ENCODE peak calls at places on chromosomes 5 and 9, in ten cellular contexts. E is astrocyte of the cerebellum; K is GM23338; W is GM13977; R is CD8-positive, alpha-beta T cell; S is keratinocyte; Y is left ventricle myocardium inferior; L is GM06990; Q is IMR-90; D is foreskin fibroblast. X is an unnamed sample.

GRCh38 chr5:168477060-168477459 is 9.2 kb upstream of the RARS1 start:
- DNase-seq in E (peak), K (peak), W (no peak), R (no peak), S (no peak), Y (no peak), L (no peak), Q (peak), D (peak), X (no peak)

GRCh38 chr5:150320048-150320555 is 17.4 kb upstream of the ARSI start:
- DNase-seq in E (peak), K (no peak), W (no peak), R (no peak), S (peak), Y (peak), L (no peak), Q (peak), D (peak), X (no peak)

GRCh38 chr5:77945874-77946273 is 169.7 kb upstream of the TBCA start:
- DNase-seq in E (no peak), K (no peak), W (no peak), R (no peak), S (no peak), Y (no peak), L (no peak), Q (no peak), D (peak), X (no peak)

GRCh38 chr5:127930311-127930710 is 153.3 kb upstream of the SLC12A2 start:
- DNase-seq in E (peak), K (no peak), W (no peak), R (no peak), S (no peak), Y (no peak), L (no peak), Q (peak), D (peak), X (no peak)

GRCh38 chr5:128493657-128494329 is 44.3 kb downstream of the FBN2 start:
- DNase-seq in E (no peak), K (peak), W (no peak), R (no peak), S (no peak), Y (no peak), L (no peak), Q (peak), D (no peak), X (no peak)

GRCh38 chr9:93129286-93129685 is 4.8 kb downstream of the NINJ1 start:
- DNase-seq in E (no peak), K (no peak), W (no peak), R (no peak), S (no peak), Y (peak), L (no peak), Q (no peak), D (no peak), X (peak)

GRCh38 chr5:172931001-172931536 is 28.2 kb upstream of the RPL26L1 start:
- DNase-seq in E (peak), K (no peak), W (peak), R (no peak), S (peak), Y (no peak), L (no peak), Q (peak), D (peak), X (no peak)

GRCh38 chr9:76292658-76293057 is 101.6 kb downstream of the RFK start:
- DNase-seq in E (no peak), K (no peak), W (no peak), R (no peak), S (no peak), Y (no peak), L (no peak), Q (no peak), D (no peak), X (no peak)

GRCh38 chr9:124015091-124015660 is 3.6 kb downstream of the LHX2 start:
- DNase-seq in E (no peak), K (peak), W (no peak), R (no peak), S (no peak), Y (no peak), L (no peak), Q (no peak), D (no peak), X (no peak)

GRCh38 chr5:125134216-125135081 is 388.0 kb upstream of the ZNF608 start:
- DNase-seq in E (no peak), K (peak), W (no peak), R (no peak), S (peak), Y (no peak), L (no peak), Q (peak), D (peak), X (no peak)

GRCh38 chr5:111512026-111512405 is 319 bp downstream of the STARD4 start:
- DNase-seq in E (no peak), K (peak), W (peak), R (no peak), S (no peak), Y (no peak), L (no peak), Q (peak), D (peak), X (no peak)

GRCh38 chr5:131491749-131492148 is 143.3 kb downstream of the RAPGEF6 start:
- DNase-seq in E (no peak), K (no peak), W (no peak), R (no peak), S (no peak), Y (no peak), L (no peak), Q (peak), D (peak), X (no peak)

GRCh38 chr9:108367188-108367587 is 488.6 kb downstream of the ACTL7B start:
- DNase-seq in E (no peak), K (no peak), W (no peak), R (no peak), S (no peak), Y (no peak), L (no peak), Q (no peak), D (no peak), X (no peak)

GRCh38 chr9:13181652-13182051 is 97.8 kb downstream of the MPDZ start:
- DNase-seq in E (no peak), K (peak), W (no peak), R (no peak), S (peak), Y (no peak), L (no peak), Q (peak), D (peak), X (no peak)

GRCh38 chr9:36877239-36877638 is 156.8 kb downstream of the PAX5 start:
- DNase-seq in E (no peak), K (no peak), W (peak), R (no peak), S (no peak), Y (no peak), L (peak), Q (no peak), D (no peak), X (no peak)

GRCh38 chr9:88534456-88535225 is at the start of gene NXNL2:
- DNase-seq in E (peak), K (peak), W (no peak), R (no peak), S (no peak), Y (peak), L (peak), Q (peak), D (peak), X (no peak)

GRCh38 chr9:88533951-88534455 is 975 bp upstream of the NXNL2 start:
- DNase-seq in E (no peak), K (peak), W (no peak), R (no peak), S (no peak), Y (peak), L (no peak), Q (peak), D (peak), X (no peak)

GRCh38 chr9:88531920-88532319 is 3.1 kb upstream of the NXNL2 start:
- DNase-seq in E (no peak), K (peak), W (no peak), R (no peak), S (no peak), Y (no peak), L (no peak), Q (no peak), D (no peak), X (no peak)

GRCh38 chr9:88530051-88530450 is 4.9 kb upstream of the NXNL2 start:
- DNase-seq in E (peak), K (no peak), W (no peak), R (no peak), S (no peak), Y (no peak), L (no peak), Q (peak), D (peak), X (no peak)

GRCh38 chr9:88532320-88532719 is 2.7 kb upstream of the NXNL2 start:
- DNase-seq in E (peak), K (peak), W (no peak), R (no peak), S (no peak), Y (peak), L (no peak), Q (peak), D (peak), X (no peak)
- TF ChIP-seq CTCF in E (peak), K (peak), W (no peak), R (no peak), S (no peak), Y (no peak), L (no peak), Q (peak), D (no peak), X (peak)

DNA sequence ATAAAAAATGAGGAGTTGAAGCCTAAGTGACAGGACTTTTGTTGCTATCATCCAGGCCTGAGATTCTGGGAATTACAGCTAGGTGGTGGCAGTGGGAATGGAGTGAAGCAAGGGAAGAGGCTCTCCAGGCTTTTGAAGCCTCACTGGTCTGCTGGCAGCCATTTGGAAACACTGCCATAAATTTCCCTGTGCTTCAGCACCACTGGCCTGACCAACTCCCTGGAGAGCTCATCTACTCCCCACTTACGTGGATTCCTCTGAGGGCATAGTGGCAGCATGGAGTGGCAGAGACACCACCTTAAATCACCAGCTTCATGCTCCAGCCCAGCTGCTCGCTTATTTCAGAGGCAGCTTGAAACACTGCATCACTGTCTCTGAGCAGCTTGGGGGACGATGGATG is 518.2 kb downstream of the TLR4 start:
- DNase-seq in E (no peak), K (peak), W (no peak), R (no peak), S (no peak), Y (no peak), L (no peak), Q (no peak), D (no peak), X (no peak)
- TF ChIP-seq CTCF in E (no peak), K (peak), W (no peak), R (no peak), S (no peak), Y (no peak), L (no peak), Q (no peak), D (no peak), X (no peak)

GRCh38 chr5:58334035-58334434 is 125.9 kb downstream of the PLK2 start:
- DNase-seq in E (no peak), K (no peak), W (no peak), R (no peak), S (no peak), Y (no peak), L (no peak), Q (no peak), D (no peak), X (no peak)

GRCh38 chr5:58341485-58341884 is 118.4 kb downstream of the PLK2 start:
- DNase-seq in E (no peak), K (no peak), W (no peak), R (no peak), S (no peak), Y (no peak), L (no peak), Q (no peak), D (no peak), X (no peak)

GRCh38 chr5:58330781-58331180 is 129.1 kb downstream of the PLK2 start:
- DNase-seq in E (no peak), K (no peak), W (no peak), R (no peak), S (peak), Y (no peak), L (no peak), Q (no peak), D (no peak), X (no peak)

DNA sequence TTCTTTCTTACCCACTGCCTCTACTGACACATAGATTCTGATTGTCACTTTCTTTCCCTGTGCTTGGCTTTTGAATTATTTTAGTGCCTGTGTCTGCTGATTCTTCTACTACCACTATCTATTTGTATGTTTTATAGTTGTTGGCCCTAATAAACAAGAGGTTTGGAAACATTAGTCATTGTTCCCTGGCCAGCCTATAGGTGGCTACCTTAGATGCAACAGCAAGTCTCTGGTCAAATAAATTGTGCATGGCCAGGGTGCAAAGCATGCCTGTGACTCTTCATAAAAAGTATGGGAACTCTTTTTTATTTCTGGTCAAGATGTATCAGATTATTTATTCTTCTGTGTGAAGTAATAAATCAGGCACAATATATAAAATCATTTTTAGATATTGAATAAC is 124.4 kb downstream of the PLK2 start:
- DNase-seq in E (no peak), K (peak), W (no peak), R (no peak), S (no peak), Y (no peak), L (no peak), Q (peak), D (peak), X (no peak)
- TF ChIP-seq CTCF in E (no peak), K (peak), W (no peak), R (no peak), S (peak), Y (peak), L (no peak), Q (no peak), D (peak), X (peak)

GRCh38 chr5:44935262-44935661 is 126.5 kb downstream of the MRPS30 start:
- DNase-seq in E (no peak), K (peak), W (no peak), R (no peak), S (no peak), Y (no peak), L (no peak), Q (no peak), D (no peak), X (no peak)
- TF ChIP-seq CTCF in E (peak), K (peak), W (peak), R (no peak), S (peak), Y (no peak), L (peak), Q (no peak), D (peak), X (no peak)

GRCh38 chr5:135553688-135554462 is 18.1 kb upstream of the NEUROG1 start:
- DNase-seq in E (no peak), K (peak), W (no peak), R (no peak), S (no peak), Y (no peak), L (no peak), Q (peak), D (peak), X (no peak)
- TF ChIP-seq CTCF in E (peak), K (peak), W (peak), R (no peak), S (peak), Y (no peak), L (no peak), Q (peak), D (peak), X (peak)

GRCh38 chr9:127204771-127205470 is 59.7 kb upstream of the GARNL3 start:
- DNase-seq in E (no peak), K (peak), W (no peak), R (no peak), S (no peak), Y (peak), L (no peak), Q (peak), D (peak), X (peak)
- TF ChIP-seq CTCF in E (no peak), K (peak), W (peak), R (no peak), S (no peak), Y (peak), L (peak), Q (peak), D (peak), X (peak)

X was measured in chondrocyte.